ENCODE peak calls at places on chromosomes 12 and 14, in eight cellular contexts. X is heart left ventricle; Q is HepG2; F is Panc1; M is dorsolateral prefrontal cortex; L is activated gamma-delta T cell treated with anti-CD3 and anti-CD28 coated beads, Interleukin-2, amount 50 U/mL, for 16 hours; R is posterior cingulate gyrus; S is non-pigmented ciliary epithelial cell. Z is an unnamed sample.

GRCh38 chr12:62005615-62006014 is 254.6 kb upstream of the USP15 start:
- DNase-seq in X (no peak), Q (no peak), S (no peak), R (no peak), F (no peak), M (no peak), L (no peak), Z (no peak)

GRCh38 chr14:51534623-51535022 is 117.1 kb upstream of the FRMD6 start:
- DNase-seq in L (no peak), X (no peak), Q (peak), F (no peak), S (no peak), M (no peak), R (no peak), Z (peak)

GRCh38 chr12:24222968-24223367 is 273.5 kb upstream of the SOX5 start:
- DNase-seq in M (no peak), S (peak), Q (no peak), X (no peak), R (no peak), L (no peak), F (no peak), Z (no peak)

GRCh38 chr14:35403397-35404245 is 928 bp downstream of the NFKBIA start:
- DNase-seq in R (peak), M (peak), X (peak), F (no peak), S (no peak), L (peak), Q (peak), Z (peak)

GRCh38 chr14:51441001-51441400 is 201.0 kb downstream of the TMX1 start:
- DNase-seq in R (no peak), F (no peak), Q (no peak), L (no peak), X (no peak), M (no peak), S (no peak), Z (no peak)

GRCh38 chr14:52798826-52799225 is 7.4 kb upstream of the GNPNAT1 start:
- DNase-seq in M (no peak), Q (no peak), F (no peak), S (no peak), L (no peak), R (no peak), X (no peak), Z (no peak)

GRCh38 chr14:79502751-79503148 is 708.6 kb downstream of the DIO2 start:
- DNase-seq in M (no peak), X (no peak), S (no peak), L (no peak), F (no peak), Q (no peak), R (no peak), Z (no peak)

GRCh38 chr12:79706676-79707075 is 15.9 kb upstream of the PAWR start:
- DNase-seq in Q (no peak), M (no peak), F (no peak), R (no peak), X (no peak), S (no peak), L (no peak), Z (no peak)

GRCh38 chr12:47955059-47955458 is 8.3 kb upstream of the TMEM106C start:
- DNase-seq in Q (no peak), X (no peak), S (no peak), L (no peak), M (no peak), F (no peak), R (no peak), Z (no peak)

GRCh38 chr12:86551146-86551571 is 295.0 kb upstream of the MGAT4C start:
- DNase-seq in L (no peak), M (no peak), S (no peak), F (no peak), X (no peak), R (no peak), Q (no peak), Z (no peak)

GRCh38 chr12:6946033-6946919 is 2.5 kb downstream of the C12orf57 start:
- DNase-seq in M (peak), Q (peak), F (no peak), S (no peak), X (no peak), R (no peak), L (no peak), Z (peak)

GRCh38 chr12:132445884-132446471 is 44.0 kb upstream of the FBRSL1 start:
- DNase-seq in L (no peak), F (peak), Q (no peak), M (no peak), X (no peak), S (peak), R (no peak), Z (peak)

GRCh38 chr14:94884616-94885230 is 114.8 kb upstream of the GSC start:
- DNase-seq in L (no peak), X (no peak), R (no peak), F (no peak), Q (no peak), M (no peak), S (no peak), Z (no peak)

Z was measured in HCT116.